ENCODE peak calls at places on chromosome 9, in nine cellular contexts. One of them, this sample, is unnamed. For H3K9me3 and H3K27me3, the result is how much of the 10 kb centered on the place peaks cover.

GRCh38 chr9:21516796-21517195 is 34.7 kb upstream of the IFNE start:
- DNase-seq in stomach: no peak
- DNase-seq in hepatocyte: no peak
- DNase-seq in GM23248: peak
- DNase-seq in colonic mucosa: no peak
- DNase-seq in uterus: no peak
- DNase-seq in CD4-positive, alpha-beta memory T cell: no peak
- DNase-seq in ovary: no peak
- DNase-seq in HCT116: no peak
- DNase-seq in this sample: no peak

GRCh38 chr9:119289740-119290139 is 79.5 kb downstream of the BRINP1 start:
- DNase-seq in stomach: peak
- DNase-seq in hepatocyte: peak
- DNase-seq in GM23248: peak
- DNase-seq in colonic mucosa: peak
- DNase-seq in uterus: no peak
- DNase-seq in CD4-positive, alpha-beta memory T cell: no peak
- DNase-seq in ovary: no peak
- DNase-seq in HCT116: no peak
- DNase-seq in this sample: peak

GRCh38 chr9:129746092-129746760 is 6.6 kb downstream of the PTGES start:
- DNase-seq in stomach: no peak
- DNase-seq in hepatocyte: no peak
- DNase-seq in GM23248: no peak
- DNase-seq in colonic mucosa: no peak
- DNase-seq in uterus: no peak
- DNase-seq in CD4-positive, alpha-beta memory T cell: no peak
- DNase-seq in ovary: no peak
- DNase-seq in HCT116: no peak
- DNase-seq in this sample: no peak

GRCh38 chr9:120464176-120464575 is 115.8 kb downstream of the CDK5RAP2 start:
- DNase-seq in stomach: no peak
- DNase-seq in hepatocyte: no peak
- DNase-seq in GM23248: peak
- DNase-seq in colonic mucosa: no peak
- DNase-seq in uterus: no peak
- DNase-seq in CD4-positive, alpha-beta memory T cell: no peak
- DNase-seq in ovary: no peak
- DNase-seq in HCT116: no peak
- DNase-seq in this sample: no peak

GRCh38 chr9:33677506-33677809 is 117.9 kb upstream of the PRSS3 start:
- DNase-seq in stomach: no peak
- DNase-seq in hepatocyte: no peak
- DNase-seq in GM23248: no peak
- DNase-seq in colonic mucosa: no peak
- DNase-seq in uterus: no peak
- DNase-seq in CD4-positive, alpha-beta memory T cell: no peak
- DNase-seq in ovary: no peak
- DNase-seq in HCT116: no peak
- DNase-seq in this sample: no peak

GRCh38 chr9:86807577-86807976 is 139.7 kb downstream of the GAS1 start:
- DNase-seq in stomach: no peak
- DNase-seq in hepatocyte: peak
- DNase-seq in GM23248: peak
- DNase-seq in colonic mucosa: no peak
- DNase-seq in uterus: peak
- DNase-seq in CD4-positive, alpha-beta memory T cell: no peak
- DNase-seq in ovary: peak
- DNase-seq in HCT116: no peak
- DNase-seq in this sample: peak

GRCh38 chr9:19995619-19996018 is 206.8 kb upstream of the SLC24A2 start:
- DNase-seq in stomach: no peak
- DNase-seq in hepatocyte: no peak
- DNase-seq in GM23248: no peak
- DNase-seq in colonic mucosa: no peak
- DNase-seq in uterus: no peak
- DNase-seq in CD4-positive, alpha-beta memory T cell: no peak
- DNase-seq in ovary: no peak
- DNase-seq in HCT116: no peak
- DNase-seq in this sample: no peak

GRCh38 chr9:98909935-98910334 is 33.8 kb upstream of the COL15A1 start:
- DNase-seq in stomach: no peak
- DNase-seq in hepatocyte: no peak
- DNase-seq in GM23248: no peak
- DNase-seq in colonic mucosa: no peak
- DNase-seq in uterus: no peak
- DNase-seq in CD4-positive, alpha-beta memory T cell: no peak
- DNase-seq in ovary: no peak
- DNase-seq in HCT116: no peak
- DNase-seq in this sample: no peak

GRCh38 chr9:130336027-130336595 is 70.6 kb downstream of the HMCN2 start:
- DNase-seq in stomach: no peak
- DNase-seq in hepatocyte: no peak
- DNase-seq in GM23248: peak
- DNase-seq in colonic mucosa: no peak
- DNase-seq in uterus: no peak
- DNase-seq in CD4-positive, alpha-beta memory T cell: no peak
- DNase-seq in ovary: no peak
- DNase-seq in HCT116: no peak
- DNase-seq in this sample: no peak

GRCh38 chr9:90322296-90322695 is 320.3 kb downstream of the DIRAS2 start:
- DNase-seq in stomach: no peak
- DNase-seq in hepatocyte: no peak
- DNase-seq in GM23248: no peak
- DNase-seq in colonic mucosa: no peak
- DNase-seq in uterus: no peak
- DNase-seq in CD4-positive, alpha-beta memory T cell: no peak
- DNase-seq in ovary: no peak
- DNase-seq in HCT116: no peak
- DNase-seq in this sample: no peak

GRCh38 chr9:129803679-129804065 is 688 bp downstream of the TOR1B start:
- DNase-seq in stomach: no peak
- DNase-seq in hepatocyte: no peak
- DNase-seq in GM23248: peak
- DNase-seq in colonic mucosa: peak
- DNase-seq in uterus: no peak
- DNase-seq in CD4-positive, alpha-beta memory T cell: no peak
- DNase-seq in ovary: no peak
- DNase-seq in HCT116: no peak
- DNase-seq in this sample: no peak

GRCh38 chr9:97904725-97905124 is 17.6 kb downstream of the TRMO start:
- DNase-seq in stomach: no peak
- DNase-seq in hepatocyte: no peak
- DNase-seq in GM23248: no peak
- DNase-seq in colonic mucosa: no peak
- DNase-seq in uterus: no peak
- DNase-seq in CD4-positive, alpha-beta memory T cell: peak
- DNase-seq in ovary: no peak
- DNase-seq in HCT116: no peak
- DNase-seq in this sample: no peak

GRCh38 chr9:86947146-86948081 is at the start of gene GAS1:
- DNase-seq in stomach: peak
- DNase-seq in hepatocyte: peak
- DNase-seq in GM23248: peak
- DNase-seq in colonic mucosa: peak
- DNase-seq in uterus: peak
- DNase-seq in CD4-positive, alpha-beta memory T cell: peak
- DNase-seq in ovary: peak
- DNase-seq in HCT116: peak
- DNase-seq in this sample: peak

GRCh38 chr9:36845844-36846243 is 188.2 kb downstream of the PAX5 start:
- DNase-seq in stomach: no peak
- DNase-seq in hepatocyte: no peak
- DNase-seq in GM23248: no peak
- DNase-seq in colonic mucosa: no peak
- DNase-seq in uterus: no peak
- DNase-seq in CD4-positive, alpha-beta memory T cell: no peak
- DNase-seq in ovary: no peak
- DNase-seq in HCT116: no peak
- DNase-seq in this sample: no peak

GRCh38 chr9:93669958-93670207 is 93.5 kb downstream of the PHF2 start:
- DNase-seq in stomach: no peak
- DNase-seq in hepatocyte: no peak
- DNase-seq in GM23248: peak
- DNase-seq in colonic mucosa: no peak
- DNase-seq in uterus: no peak
- DNase-seq in CD4-positive, alpha-beta memory T cell: no peak
- DNase-seq in ovary: no peak
- DNase-seq in HCT116: no peak
- DNase-seq in this sample: no peak

GRCh38 chr9:78370991-78371390 is 74.1 kb downstream of the PSAT1 start:
- DNase-seq in stomach: no peak
- DNase-seq in hepatocyte: no peak
- DNase-seq in GM23248: no peak
- DNase-seq in colonic mucosa: no peak
- DNase-seq in uterus: no peak
- DNase-seq in CD4-positive, alpha-beta memory T cell: no peak
- DNase-seq in ovary: no peak
- DNase-seq in HCT116: no peak
- DNase-seq in this sample: no peak
- H3K4me3 ChIP-seq in stomach: no peak
- H3K4me3 ChIP-seq in hepatocyte: no peak
- H3K4me3 ChIP-seq in GM23248: peak
- H3K4me3 ChIP-seq in colonic mucosa: no peak
- H3K4me3 ChIP-seq in uterus: no peak
- H3K4me3 ChIP-seq in CD4-positive, alpha-beta memory T cell: no peak
- H3K4me3 ChIP-seq in ovary: no peak
- H3K4me3 ChIP-seq in HCT116: no peak
- H3K4me3 ChIP-seq in this sample: no peak

DNA sequence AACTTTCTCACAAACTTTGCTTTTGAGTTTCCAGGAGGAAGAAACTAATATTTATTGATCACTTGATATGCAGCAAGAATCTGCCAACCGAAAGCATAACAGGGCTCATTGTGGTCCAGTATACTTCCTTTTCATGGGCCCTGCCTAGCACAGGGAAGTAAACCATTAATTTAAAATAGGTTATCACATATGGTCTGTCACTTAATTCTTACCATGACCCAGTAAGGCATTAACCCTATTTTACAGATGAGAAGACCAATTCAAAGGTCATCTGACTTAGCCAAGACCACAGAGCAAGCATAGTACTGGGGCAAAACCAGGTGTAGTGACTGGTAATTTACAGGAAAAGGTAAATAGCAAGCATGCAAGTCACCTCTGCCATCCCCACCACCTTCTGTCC is 336.9 kb upstream of the DMAC1 start:
- DNase-seq in stomach: no peak
- DNase-seq in hepatocyte: no peak
- DNase-seq in GM23248: no peak
- DNase-seq in colonic mucosa: no peak
- DNase-seq in uterus: no peak
- DNase-seq in CD4-positive, alpha-beta memory T cell: no peak
- DNase-seq in ovary: no peak
- DNase-seq in HCT116: no peak
- DNase-seq in this sample: no peak
- H3K9me3 ChIP-seq in stomach: under half
- H3K9me3 ChIP-seq in hepatocyte: under half
- H3K9me3 ChIP-seq in GM23248: under half
- H3K9me3 ChIP-seq in colonic mucosa: under half
- H3K9me3 ChIP-seq in uterus: under half
- H3K9me3 ChIP-seq in CD4-positive, alpha-beta memory T cell: under half
- H3K9me3 ChIP-seq in ovary: under half
- H3K9me3 ChIP-seq in HCT116: under half
- H3K9me3 ChIP-seq in this sample: under half

GRCh38 chr9:134622896-134623407 is 18.7 kb upstream of the COL5A1 start:
- DNase-seq in stomach: no peak
- DNase-seq in hepatocyte: no peak
- DNase-seq in GM23248: no peak
- DNase-seq in colonic mucosa: no peak
- DNase-seq in uterus: peak
- DNase-seq in CD4-positive, alpha-beta memory T cell: no peak
- DNase-seq in ovary: no peak
- DNase-seq in HCT116: no peak
- DNase-seq in this sample: no peak
- H3K27me3 ChIP-seq in stomach: under half
- H3K27me3 ChIP-seq in hepatocyte: under half
- H3K27me3 ChIP-seq in GM23248: under half
- H3K27me3 ChIP-seq in colonic mucosa: under half
- H3K27me3 ChIP-seq in uterus: under half
- H3K27me3 ChIP-seq in CD4-positive, alpha-beta memory T cell: under half
- H3K27me3 ChIP-seq in ovary: under half
- H3K27me3 ChIP-seq in HCT116: under half
- H3K27me3 ChIP-seq in this sample: under half

DNA sequence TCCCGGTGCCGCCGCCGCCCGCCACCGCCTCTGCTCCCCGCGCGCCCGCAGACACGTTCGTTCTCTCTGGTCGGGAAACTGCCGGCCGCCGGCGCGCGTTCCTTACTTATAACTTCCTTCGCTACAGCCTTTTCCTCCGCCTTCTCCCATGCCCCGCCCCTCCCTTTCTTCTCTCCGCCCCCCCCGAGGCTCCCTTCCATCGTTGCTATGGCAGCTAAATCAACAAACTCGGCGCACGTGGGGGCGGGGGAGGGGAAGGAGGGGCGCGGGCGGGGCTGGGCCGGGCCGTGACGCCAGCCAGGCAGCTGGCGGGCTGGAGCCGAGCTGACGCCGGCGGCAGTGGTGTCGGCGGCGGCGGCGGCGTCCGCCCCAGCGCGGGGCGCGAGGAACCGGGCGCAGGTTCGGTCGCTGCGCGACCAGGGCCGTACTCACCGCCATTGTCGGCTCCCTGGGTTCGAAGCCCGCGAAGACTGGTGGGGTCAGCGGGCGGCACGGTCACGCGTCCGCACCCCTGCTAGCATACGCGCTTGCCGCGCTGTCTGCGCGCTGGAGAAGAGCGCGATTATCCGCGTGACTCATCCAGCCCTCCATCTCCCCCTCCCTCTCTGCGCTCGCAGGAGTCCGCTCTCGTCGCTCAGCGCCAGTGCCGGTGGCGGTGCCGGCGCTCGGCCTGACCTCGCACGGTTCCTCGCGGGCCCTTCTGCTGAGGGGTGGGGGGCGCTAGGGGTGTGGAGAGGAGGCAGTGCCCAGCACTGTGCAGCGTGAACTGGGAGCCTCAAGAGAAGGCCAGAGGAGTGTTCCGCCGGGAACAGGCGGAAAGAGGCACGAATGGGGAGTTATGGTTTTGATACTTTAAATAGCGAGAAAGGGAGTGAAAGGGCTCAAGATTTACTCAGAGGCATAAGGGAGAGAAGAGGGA is at the start of gene KLF4:
- DNase-seq in stomach: peak
- DNase-seq in hepatocyte: peak
- DNase-seq in GM23248: peak
- DNase-seq in colonic mucosa: peak
- DNase-seq in uterus: peak
- DNase-seq in CD4-positive, alpha-beta memory T cell: peak
- DNase-seq in ovary: peak
- DNase-seq in HCT116: peak
- DNase-seq in this sample: peak
- H3K4me3 ChIP-seq in stomach: peak
- H3K4me3 ChIP-seq in hepatocyte: peak
- H3K4me3 ChIP-seq in GM23248: peak
- H3K4me3 ChIP-seq in colonic mucosa: peak
- H3K4me3 ChIP-seq in uterus: peak
- H3K4me3 ChIP-seq in CD4-positive, alpha-beta memory T cell: no peak
- H3K4me3 ChIP-seq in ovary: peak
- H3K4me3 ChIP-seq in HCT116: peak
- H3K4me3 ChIP-seq in this sample: peak